ENCODE peak calls at places on chromosomes 3 and 15, in eight cellular contexts. W, X, M, O, V, F, Z and I are unnamed samples.
A peak's percentile ranks its signal among the peaks of the same experiment; 100 is the strongest.

GRCh38 chr3:154122912-154123559 is 1.8 kb downstream of the ARHGEF26 start:
- DNase-seq in W (no peak), X (no peak), M (no peak), O (peak; percentile 19), V (peak; percentile 28), F (no peak), Z (no peak), I (no peak)

GRCh38 chr3:111961461-111962269 is 17.2 kb upstream of the ABHD10 start:
- DNase-seq in W (no peak), X (no peak), M (no peak), O (no peak), V (peak; percentile 31), F (no peak), Z (no peak), I (no peak)

GRCh38 chr15:79924379-79924778 is 27.6 kb upstream of the MTHFS start:
- DNase-seq in W (no peak), X (no peak), M (no peak), O (no peak), V (no peak), F (no peak), Z (no peak), I (peak; percentile 82)

GRCh38 chr15:22839046-22839705 is 710 bp downstream of the NIPA2 start:
- DNase-seq in W (no peak), X (no peak), M (no peak), O (peak; percentile 25), V (no peak), F (no peak), Z (no peak), I (no peak)

GRCh38 chr3:161852744-161853143 is 356.1 kb downstream of the OTOL1 start:
- DNase-seq in W (no peak), X (no peak), M (no peak), O (no peak), V (no peak), F (no peak), Z (no peak), I (no peak)

GRCh38 chr15:58590901-58591300 is 158.6 kb downstream of the ADAM10 start:
- DNase-seq in W (no peak), X (no peak), M (no peak), O (no peak), V (no peak), F (no peak), Z (no peak), I (no peak)

GRCh38 chr3:18586076-18586475 is 160.9 kb upstream of the SATB1 start:
- DNase-seq in W (no peak), X (no peak), M (peak; percentile 37), O (no peak), V (no peak), F (no peak), Z (no peak), I (no peak)

GRCh38 chr3:128080323-128080898 is 28.2 kb downstream of the SEC61A1 start:
- DNase-seq in W (no peak), X (no peak), M (peak; percentile 80), O (peak; percentile 82), V (peak; percentile 99), F (no peak), Z (no peak), I (no peak)

GRCh38 chr15:98715401-98715800 is 67.1 kb downstream of the IGF1R start:
- DNase-seq in W (no peak), X (no peak), M (no peak), O (no peak), V (peak; percentile 49), F (no peak), Z (no peak), I (no peak)

GRCh38 chr3:190575441-190576190 is 61.7 kb downstream of the IL1RAP start:
- DNase-seq in W (no peak), X (no peak), M (no peak), O (no peak), V (no peak), F (no peak), Z (no peak), I (no peak)

GRCh38 chr3:55512586-55513343 is 25.7 kb upstream of the WNT5A start:
- DNase-seq in W (no peak), X (no peak), M (no peak), O (no peak), V (no peak), F (no peak), Z (no peak), I (no peak)

GRCh38 chr3:8183627-8184026 is 318.0 kb upstream of the LMCD1 start:
- DNase-seq in W (no peak), X (no peak), M (no peak), O (no peak), V (no peak), F (no peak), Z (no peak), I (no peak)

GRCh38 chr3:155031191-155031590 is 48.9 kb upstream of the MME start:
- DNase-seq in W (no peak), X (no peak), M (no peak), O (peak; percentile 64), V (peak; percentile 64), F (no peak), Z (no peak), I (no peak)